ENCODE peak calls at places on chromosomes 3 and 15, in four cellular contexts. W is HepG2, X is DND-41, H is hepatocyte. M is an unnamed sample.

GRCh38 chr15:67509918-67510317 is 11.0 kb upstream of the C15orf61 start:
- DNase-seq in H (no peak), W (no peak), X (no peak), M (no peak)

GRCh38 chr3:133437391-133438093 is 37.7 kb downstream of the BFSP2 start:
- DNase-seq in H (no peak), W (no peak), X (no peak), M (peak; percentile 25)

GRCh38 chr3:115071611-115072010 is 75.5 kb downstream of the ZBTB20 start:
- DNase-seq in W (no peak), X (no peak), H (no peak), M (peak; percentile 80)

GRCh38 chr3:115072265-115073008 is 74.7 kb downstream of the ZBTB20 start:
- DNase-seq in H (no peak), W (no peak), X (no peak), M (peak; percentile 80)

GRCh38 chr3:186425788-186426730 is 64.0 kb upstream of the DGKG start:
- DNase-seq in H (peak; percentile 43), W (no peak), X (no peak), M (peak; percentile 83)

GRCh38 chr3:197196192-197196591 is 102.2 kb downstream of the DLG1 start:
- DNase-seq in X (no peak), W (no peak), H (no peak), M (no peak)

GRCh38 chr3:156605686-156606605 is 51.0 kb upstream of the SSR3 start:
- DNase-seq in W (no peak), H (peak; percentile 74), X (no peak), M (peak; percentile 91)

GRCh38 chr15:38683382-38684242 is 119.0 kb upstream of the RASGRP1 start:
- DNase-seq in X (peak; percentile 77), H (peak; percentile 58), W (peak; percentile 27), M (peak; percentile 16)

GRCh38 chr3:196399485-196399945 is 32.7 kb downstream of the UBXN7 start:
- DNase-seq in X (no peak), H (no peak), W (peak; percentile 4), M (peak; percentile 71)

GRCh38 chr3:34544136-34544535 is 745.7 kb downstream of the PDCD6IP start:
- DNase-seq in X (no peak), W (no peak), H (no peak), M (no peak)

GRCh38 chr3:46660003-46660402 is 33.5 kb downstream of the ALS2CL start:
- DNase-seq in X (peak; percentile 2), H (no peak), W (no peak), M (no peak)

GRCh38 chr15:59892995-59893394 is 111.1 kb upstream of the FOXB1 start:
- DNase-seq in H (peak; percentile 59), W (no peak), X (peak; percentile 6), M (peak; percentile 10)

GRCh38 chr15:73564255-73564654 is 68.9 kb downstream of the NPTN start:
- DNase-seq in X (no peak), W (no peak), H (peak; percentile 16), M (peak; percentile 59)

GRCh38 chr3:3353153-3353552 is 173.7 kb upstream of the CRBN start:
- DNase-seq in H (no peak), W (no peak), X (no peak), M (no peak)

GRCh38 chr3:67381667-67382272 is 272.6 kb downstream of the SUCLG2 start:
- DNase-seq in H (peak; percentile 37), W (peak; percentile 10), X (peak; percentile 22), M (no peak)

GRCh38 chr3:161695811-161696210 is 199.2 kb downstream of the OTOL1 start:
- DNase-seq in X (no peak), H (no peak), W (no peak), M (no peak)

GRCh38 chr3:160331127-160331937 is 67.7 kb downstream of the IFT80 start:
- DNase-seq in H (peak; percentile 21), X (no peak), W (peak; percentile 86), M (peak; percentile 84)

GRCh38 chr3:134065836-134066538 is 36.3 kb upstream of the SLCO2A1 start:
- DNase-seq in W (no peak), H (no peak), X (no peak), M (no peak)

GRCh38 chr15:79340315-79340602 is 29.3 kb downstream of the TMED3 start:
- DNase-seq in H (no peak), W (no peak), X (no peak), M (no peak)

GRCh38 chr15:43082509-43082908 is 23.3 kb downstream of the UBR1 start:
- DNase-seq in X (no peak), W (no peak), H (no peak), M (no peak)

GRCh38 chr3:53787016-53787415 is 59.2 kb downstream of the CHDH start:
- DNase-seq in X (no peak), W (no peak), H (no peak), M (no peak)

GRCh38 chr3:17686613-17687012 is 55.8 kb downstream of the TBC1D5 start:
- DNase-seq in X (no peak), W (peak; percentile 25), H (no peak), M (no peak)

GRCh38 chr3:129576514-129577345 is 29.7 kb downstream of the PLXND1 start:
- DNase-seq in W (peak; percentile 33), H (no peak), X (peak; percentile 81), M (no peak)

GRCh38 chr3:186121968-186122367 is 13.1 kb upstream of the ETV5 start:
- DNase-seq in X (no peak), H (no peak), W (no peak), M (no peak)

GRCh38 chr3:145183261-145183660 is 977.7 kb downstream of the PLOD2 start:
- DNase-seq in H (no peak), X (no peak), W (no peak), M (no peak)

GRCh38 chr3:149089395-149089794 is 3.1 kb upstream of the HLTF start:
- DNase-seq in W (no peak), H (no peak), X (no peak), M (no peak)

GRCh38 chr3:149086232-149086988 is at the start of gene HLTF:
- DNase-seq in X (peak; percentile 98), W (peak; percentile 92), H (peak; percentile 95), M (peak; percentile 99)

GRCh38 chr3:149087208-149087607 is 875 bp upstream of the HLTF start:
- DNase-seq in X (no peak), W (no peak), H (no peak), M (no peak)

GRCh38 chr3:149091983-149092382 is 5.7 kb upstream of the HLTF start:
- DNase-seq in W (no peak), X (no peak), H (no peak), M (no peak)

DNA sequence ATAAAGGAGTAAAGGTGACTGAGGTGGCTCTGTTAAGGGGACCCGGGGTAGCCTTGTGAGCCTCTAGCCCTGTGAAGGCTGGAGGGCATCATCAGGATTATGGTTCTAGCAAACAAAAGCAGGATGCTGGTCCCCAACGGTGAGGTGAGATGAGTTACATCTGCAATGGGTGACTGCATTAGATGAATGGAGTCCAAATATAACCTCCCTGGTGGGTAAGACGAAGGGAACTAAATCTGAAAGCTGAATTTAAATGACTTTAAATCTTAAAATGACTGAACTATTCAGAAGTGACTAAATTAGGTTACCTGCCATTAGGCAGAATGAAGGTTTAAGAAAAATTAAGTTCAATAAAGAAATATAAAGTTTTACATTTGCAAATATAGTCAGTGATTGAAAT is 4.6 kb upstream of the HLTF start:
- DNase-seq in H (no peak), X (no peak), W (no peak), M (no peak)
- H3K27ac ChIP-seq in H (no peak overlapping the region), X (no peak overlapping the region), W (no peak overlapping the region), M (no peak overlapping the region)

DNA sequence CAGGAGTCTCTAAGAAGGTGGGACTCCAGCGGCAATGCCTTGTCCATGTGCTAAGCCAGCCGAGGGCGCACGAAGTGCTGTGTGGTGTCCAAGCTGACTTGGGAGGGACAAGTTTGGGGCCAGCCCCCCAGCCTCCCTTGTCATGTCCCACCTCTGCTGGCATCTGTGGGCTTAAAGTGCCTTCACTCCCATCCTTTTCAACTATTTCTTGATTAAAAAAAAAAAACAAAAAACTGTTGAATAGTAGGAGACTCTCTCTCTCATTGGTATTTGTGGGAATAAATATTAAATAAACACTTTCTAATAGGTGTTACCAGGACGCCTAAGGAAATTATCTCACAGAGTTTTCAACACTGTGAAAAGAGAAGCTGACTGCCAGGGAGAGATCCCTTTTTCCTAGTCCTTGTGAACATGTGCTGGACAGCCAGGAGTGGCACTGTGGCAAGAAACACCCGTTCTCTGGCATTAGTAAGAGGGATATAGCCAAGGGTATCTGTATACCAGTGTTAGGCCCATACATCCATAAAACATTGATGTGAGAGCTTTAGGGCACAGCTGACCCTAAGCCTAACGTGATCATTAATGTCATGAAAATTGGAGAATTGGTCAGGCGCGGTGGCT is 158.0 kb downstream of the IGF1R start:
- DNase-seq in H (no peak), X (no peak), W (no peak), M (no peak)
- H3K4me1 ChIP-seq in H (peaks cover 15% of the 10 kb centered on the region), X (peaks cover 6% of the 10 kb centered on the region), W (peaks cover 26% of the 10 kb centered on the region), M (peaks cover 13% of the 10 kb centered on the region)

GRCh38 chr3:62371735-62372591 is 1.4 kb downstream of the FEZF2 start:
- DNase-seq in W (no peak), X (no peak), H (no peak), M (no peak)

GRCh38 chr3:62369476-62369743 is 3.9 kb downstream of the FEZF2 start:
- DNase-seq in W (no peak), H (no peak), X (no peak), M (no peak)

GRCh38 chr3:62368705-62369475 is 4.5 kb downstream of the FEZF2 start:
- DNase-seq in X (no peak), W (no peak), H (no peak), M (no peak)

GRCh38 chr3:62371032-62371734 is 2.2 kb downstream of the FEZF2 start:
- DNase-seq in X (no peak), W (no peak), H (no peak), M (no peak)

DNA sequence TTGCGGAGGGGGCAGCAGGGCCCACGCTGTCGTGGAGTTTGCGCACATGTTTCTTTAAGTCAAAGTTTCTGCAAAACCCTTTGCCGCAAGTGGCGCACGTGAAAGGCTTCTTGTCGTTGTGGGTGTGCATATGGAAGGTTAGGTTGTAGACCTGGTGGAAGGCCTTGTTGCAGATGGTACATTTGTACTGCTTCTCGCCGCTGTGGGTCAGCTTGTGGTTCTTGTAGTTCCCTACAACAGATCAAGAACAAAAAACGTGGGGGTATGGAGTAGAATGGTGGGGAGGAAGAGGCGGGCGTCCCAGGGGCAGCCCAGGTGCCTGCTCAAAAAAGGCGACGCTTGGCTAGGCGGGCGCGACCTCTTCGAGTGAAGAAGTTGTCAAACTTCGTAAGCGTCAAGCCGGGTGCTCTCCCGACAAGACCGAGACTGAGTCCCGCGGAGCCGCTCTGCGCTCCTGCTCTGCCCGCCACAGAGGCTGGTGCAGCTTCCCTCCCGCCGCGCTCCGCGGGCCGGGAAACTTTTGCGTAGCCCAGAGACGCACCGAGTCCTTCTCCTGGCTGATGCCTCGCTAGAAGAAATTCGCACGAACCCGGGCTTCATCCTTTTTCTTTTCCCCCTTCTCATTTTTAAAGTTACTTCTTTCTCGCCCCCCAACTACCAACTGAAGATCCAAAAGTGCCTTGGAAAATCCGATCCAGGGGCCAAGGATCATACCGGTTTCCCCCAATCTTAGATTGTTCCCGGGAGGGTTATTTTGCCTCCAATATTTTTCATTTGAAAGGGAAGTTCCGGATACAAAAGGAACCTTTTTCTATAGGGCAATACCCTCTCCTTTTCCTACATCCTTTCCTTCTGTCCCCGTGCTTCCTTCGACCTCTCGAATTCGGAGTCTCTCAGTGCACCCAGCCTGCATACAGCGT is 3.0 kb downstream of the FEZF2 start:
- DNase-seq in H (no peak), W (no peak), X (no peak), M (no peak)
- TF ChIP-seq EZH2 in H (peak; percentile 97), W (peak; percentile 49), X (no peak), M (peak; percentile 48)

DNA sequence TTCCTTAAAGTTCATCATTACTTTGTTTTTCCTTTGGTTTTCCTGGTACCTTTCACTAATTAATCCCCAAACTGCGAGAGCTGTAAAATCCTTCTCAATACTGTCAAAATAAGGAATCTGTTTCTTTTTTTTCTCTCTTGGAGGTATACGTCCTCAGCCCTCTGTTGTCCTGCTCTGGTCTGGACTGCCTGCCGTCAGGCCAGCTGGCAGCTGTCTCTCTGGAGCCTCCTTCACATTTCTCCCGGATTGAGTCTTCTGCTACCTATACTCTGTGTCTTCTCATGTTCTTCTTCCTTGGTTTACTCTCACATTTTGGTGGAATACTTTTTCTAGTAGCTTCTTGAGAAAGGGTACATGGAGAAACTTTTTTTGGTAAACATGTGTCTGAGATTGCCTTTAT is 13.8 kb downstream of the TATDN2 start:
- DNase-seq in X (no peak), H (no peak), W (no peak), M (no peak)
- H3K27ac ChIP-seq in X (no peak overlapping the region), H (no peak overlapping the region), W (no peak overlapping the region), M (no peak overlapping the region)